ENCODE peak calls at places on chromosomes 1 and 21, in seven cellular contexts. B is GM23338, F is PC-3, H is AG10803, M is adrenal gland, R is cardiac muscle cell, Q is fibroblast of pulmonary artery. G is an unnamed sample.

GRCh38 chr1:241068359-241068758 is 288.6 kb downstream of the RGS7 start:
- DNase-seq in B (no peak), F (no peak), H (no peak), M (no peak), R (no peak), Q (no peak), G (no peak)

GRCh38 chr1:18936471-18936813 is 20.0 kb downstream of the IFFO2 start:
- DNase-seq in B (no peak), F (peak; percentile 33), H (no peak), M (no peak), R (no peak), Q (no peak), G (no peak)

GRCh38 chr1:160007577-160008200 is 24.1 kb downstream of the PIGM start:
- DNase-seq in B (peak; percentile 77), F (peak; percentile 85), H (no peak), M (no peak), R (peak; percentile 49), Q (peak; percentile 53), G (peak; percentile 54)

GRCh38 chr1:228697209-228698016 is 37.9 kb upstream of the RHOU start:
- DNase-seq in B (peak; percentile 17), F (peak; percentile 31), H (peak; percentile 85), M (peak; percentile 69), R (peak; percentile 98), Q (peak; percentile 96), G (peak; percentile 88)

GRCh38 chr1:36177589-36178463 is 21.9 kb downstream of the MAP7D1 start:
- DNase-seq in B (peak; percentile 60), F (no peak), H (no peak), M (no peak), R (no peak), Q (no peak), G (no peak)

GRCh38 chr1:230211436-230212145 is 144.6 kb downstream of the GALNT2 start:
- DNase-seq in B (no peak), F (no peak), H (no peak), M (no peak), R (no peak), Q (no peak), G (no peak)

GRCh38 chr21:42781150-42781980 is 98.0 kb downstream of the WDR4 start:
- DNase-seq in B (peak; percentile 63), F (peak; percentile 36), H (no peak), M (no peak), R (peak; percentile 9), Q (no peak), G (no peak)

GRCh38 chr1:119220980-119221379 is 80.5 kb upstream of the WARS2 start:
- DNase-seq in B (no peak), F (no peak), H (peak; percentile 72), M (no peak), R (peak; percentile 2), Q (peak; percentile 4), G (peak; percentile 5)

GRCh38 chr21:27511241-27511640 is 544.4 kb upstream of the ADAMTS5 start:
- DNase-seq in B (no peak), F (no peak), H (no peak), M (no peak), R (no peak), Q (no peak), G (no peak)

GRCh38 chr1:158720620-158721019 is at the start of gene OR6K3:
- DNase-seq in B (no peak), F (no peak), H (no peak), M (no peak), R (no peak), Q (no peak), G (no peak)

GRCh38 chr21:41678016-41678935 is 88.6 kb downstream of the RIPK4 start:
- DNase-seq in B (peak; percentile 44), F (peak; percentile 99), H (no peak), M (no peak), R (no peak), Q (no peak), G (no peak)

GRCh38 chr1:64822621-64823020 is 77.7 kb downstream of the RAVER2 start:
- DNase-seq in B (no peak), F (peak; percentile 32), H (peak; percentile 28), M (no peak), R (peak; percentile 21), Q (peak; percentile 42), G (peak; percentile 31)

GRCh38 chr1:26915204-26915842 is 1.5 kb upstream of the NR0B2 start:
- DNase-seq in B (no peak), F (no peak), H (no peak), M (peak; percentile 91), R (no peak), Q (no peak), G (no peak)

GRCh38 chr1:56709269-56709880 is 64.3 kb downstream of the PRKAA2 start:
- DNase-seq in B (peak; percentile 82), F (peak; percentile 87), H (peak; percentile 67), M (peak; percentile 21), R (peak; percentile 68), Q (peak; percentile 72), G (peak; percentile 81)

GRCh38 chr1:200888349-200888838 is 6.3 kb upstream of the INAVA start:
- DNase-seq in B (peak; percentile 33), F (peak; percentile 53), H (no peak), M (no peak), R (peak; percentile 36), Q (peak; percentile 24), G (no peak)

GRCh38 chr1:211703812-211704566 is 28.6 kb upstream of the NEK2 start:
- DNase-seq in B (no peak), F (peak; percentile 37), H (no peak), M (no peak), R (no peak), Q (no peak), G (no peak)

GRCh38 chr1:56811331-56811730 is 7.9 kb downstream of the FYB2 start:
- DNase-seq in B (peak; percentile 37), F (no peak), H (no peak), M (no peak), R (no peak), Q (no peak), G (no peak)

GRCh38 chr1:19723874-19724273 is 59.2 kb downstream of the HTR6 start:
- DNase-seq in B (peak; percentile 28), F (no peak), H (no peak), M (no peak), R (no peak), Q (no peak), G (no peak)

GRCh38 chr1:18951818-18952391 is 4.6 kb downstream of the IFFO2 start:
- DNase-seq in B (no peak), F (no peak), H (peak; percentile 59), M (no peak), R (peak; percentile 42), Q (peak; percentile 42), G (no peak)

GRCh38 chr1:170049191-170049800 is 25.2 kb downstream of the KIFAP3 start:
- DNase-seq in B (no peak), F (no peak), H (no peak), M (no peak), R (no peak), Q (no peak), G (no peak)

GRCh38 chr1:234980224-234980656 is 148.4 kb downstream of the TOMM20 start:
- DNase-seq in B (no peak), F (peak; percentile 44), H (no peak), M (no peak), R (peak; percentile 81), Q (peak; percentile 83), G (no peak)
- H3K4me3 ChIP-seq in B (no peak overlapping the region), F (no peak overlapping the region), H (peak overlapping the region; percentile 19), M (no peak overlapping the region), R (no peak overlapping the region), Q (peak overlapping the region; percentile 6), G (no peak overlapping the region)

DNA sequence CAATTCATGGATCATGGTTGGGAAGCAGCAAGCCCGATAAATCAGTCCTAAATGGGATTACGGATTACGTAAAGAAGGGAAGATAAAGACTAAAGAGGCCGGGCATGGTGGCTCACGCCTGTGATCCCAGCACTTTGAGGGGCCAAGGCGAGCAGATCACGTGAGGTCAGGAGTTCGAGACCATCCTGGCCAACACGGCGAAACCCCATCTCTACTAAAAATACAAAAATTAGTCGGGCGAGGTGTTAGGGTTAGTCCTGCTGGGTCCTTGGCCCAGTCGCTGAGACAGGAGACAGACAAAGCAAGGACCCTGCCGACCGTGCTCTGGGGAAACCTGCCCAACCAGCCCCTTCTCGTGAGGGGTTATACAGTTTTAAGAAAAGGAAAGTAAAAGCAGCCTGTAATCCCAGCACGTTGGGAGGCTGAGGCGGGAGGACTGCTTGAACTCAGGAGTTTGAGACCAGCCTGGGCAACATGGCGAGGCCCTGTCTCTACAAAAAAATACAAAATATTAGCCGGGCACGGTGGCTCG is 37.4 kb downstream of the MORN1 start:
- DNase-seq in B (no peak), F (no peak), H (no peak), M (no peak), R (no peak), Q (no peak), G (no peak)
- TF ChIP-seq CTCF in B (no peak), F (no peak), H (no peak), M (no peak), R (no peak), Q (no peak), G (no peak)

DNA sequence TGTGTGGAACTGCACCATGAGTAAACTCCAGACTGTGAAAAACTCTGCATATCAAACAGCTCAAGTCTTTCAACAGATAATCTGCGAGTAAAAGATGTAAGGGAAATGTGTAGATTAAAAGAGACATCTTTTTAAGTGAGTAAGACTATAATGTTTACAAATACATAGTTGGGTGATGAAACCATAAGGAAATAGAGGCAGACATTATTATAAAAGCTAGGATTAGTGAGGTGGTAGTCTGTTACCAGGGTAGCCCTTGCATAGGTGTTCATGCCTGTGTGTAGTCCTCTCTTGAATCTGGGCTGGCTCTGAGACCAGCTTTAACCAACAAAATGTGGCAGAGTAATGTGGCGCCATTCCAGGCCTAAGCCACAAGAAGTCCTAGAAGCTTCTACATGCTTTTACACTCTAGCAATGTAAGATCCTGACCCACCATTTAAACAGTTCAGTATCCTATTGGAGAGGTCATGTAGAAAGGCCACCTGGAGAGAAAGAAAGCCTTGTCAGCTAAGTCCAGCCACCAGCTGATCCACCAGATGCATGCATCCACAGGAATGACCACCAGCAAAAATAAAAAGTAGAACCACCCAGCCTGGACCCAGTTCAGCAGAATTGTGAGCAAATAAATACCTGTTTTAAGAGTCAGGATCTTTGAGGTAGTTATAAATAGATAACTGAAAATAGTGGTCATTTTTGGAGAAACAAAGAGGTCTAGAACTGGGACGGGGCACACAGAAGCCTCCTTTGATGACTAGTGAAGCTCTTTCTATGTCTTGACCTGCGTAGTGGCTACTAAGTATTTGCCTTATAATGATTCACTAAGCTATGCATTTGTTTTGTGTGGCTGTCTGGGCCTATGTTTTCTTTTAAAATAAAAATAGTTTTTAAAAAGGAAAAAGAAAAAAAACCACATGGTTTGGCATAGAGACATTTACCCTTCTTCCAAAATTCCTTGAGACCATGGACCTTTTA is 8.1 kb downstream of the NIBAN1 start:
- DNase-seq in B (no peak), F (no peak), H (peak; percentile 69), M (no peak), R (peak; percentile 46), Q (no peak), G (peak; percentile 49)
- H3K4me3 ChIP-seq in B (no peak overlapping the region), F (no peak overlapping the region), H (no peak overlapping the region), M (no peak overlapping the region), R (no peak overlapping the region), Q (no peak overlapping the region), G (no peak overlapping the region)

DNA sequence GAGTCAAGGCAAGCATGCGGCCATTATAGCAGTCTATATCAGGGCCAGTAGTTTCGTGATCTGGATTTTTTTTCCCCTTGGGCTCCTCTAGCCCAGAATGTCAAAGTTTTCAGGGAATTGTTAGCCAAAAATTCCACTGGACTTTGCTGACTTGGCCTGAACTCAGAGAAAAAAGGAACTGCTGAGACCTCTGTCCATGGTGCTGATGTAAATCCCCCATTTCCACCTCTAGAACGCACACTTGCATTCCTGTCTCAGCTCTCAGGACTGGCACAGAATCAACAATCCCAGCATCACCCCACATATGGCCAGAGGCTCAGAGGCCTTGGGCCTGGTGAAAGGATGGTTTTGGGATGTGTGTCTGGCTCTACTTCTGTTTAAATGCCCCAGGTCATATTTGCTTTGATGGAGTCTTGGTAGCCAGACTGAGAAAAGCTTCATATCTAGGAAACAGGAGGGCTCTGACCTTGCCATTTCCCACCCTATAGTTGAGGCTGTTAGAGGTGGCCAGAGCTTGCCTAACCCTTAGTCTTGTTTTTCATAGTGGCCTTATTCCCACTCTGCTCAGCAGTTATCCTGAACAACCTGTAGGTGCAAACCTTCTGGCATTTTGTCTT is 16.9 kb upstream of the EFCAB14 start:
- DNase-seq in B (peak; percentile 86), F (peak; percentile 72), H (peak; percentile 49), M (peak; percentile 64), R (peak; percentile 81), Q (peak; percentile 82), G (peak; percentile 77)
- TF ChIP-seq CTCF in B (peak; percentile 50), F (peak; percentile 59), H (peak; percentile 53), M (no peak), R (peak; percentile 44), Q (peak; percentile 60), G (peak; percentile 51)

G was measured in fibroblast of the aortic adventitia.